ENCODE peak calls at places on chromosomes 16 and 17, in nine cellular contexts. V is type B pancreatic cell; B is ACHN; H is KG1; L is fibroblast of gingiva; S is CD4-positive, alpha-beta T cell; P is NCI-H2081; Q is HEK293T; N is activated CD8-positive, alpha-beta T cell treated with anti-CD3 and anti-CD28 coated beads, Interleukin-2, amount 10 ng/mL, durations not matched to agents 7 days and 5 days. T is an unnamed sample.

GRCh38 chr16:29820271-29820701 is at the start of gene MVP:
- DNase-seq in H (no peak), P (no peak), N (peak), B (peak), V (no peak), L (peak), Q (no peak), S (peak), T (peak)

GRCh38 chr17:58614854-58615409 is 76.9 kb downstream of the TEX14 start:
- DNase-seq in P (no peak), L (no peak), H (no peak), V (no peak), B (no peak), S (no peak), Q (no peak), N (no peak), T (no peak)

GRCh38 chr17:42399948-42400843 is 12.0 kb upstream of the STAT3 start:
- DNase-seq in H (no peak), L (no peak), Q (no peak), P (no peak), V (no peak), S (no peak), N (peak), B (no peak), T (no peak)

GRCh38 chr17:82888583-82889495 is 49.0 kb upstream of the ZNF750 start:
- DNase-seq in P (no peak), B (no peak), H (no peak), N (no peak), L (no peak), V (no peak), S (no peak), Q (no peak), T (no peak)

GRCh38 chr17:68704897-68705296 is 103.7 kb upstream of the FAM20A start:
- DNase-seq in N (no peak), S (no peak), P (no peak), Q (no peak), B (no peak), L (peak), V (no peak), H (no peak), T (no peak)

GRCh38 chr16:23624092-23624491 is 17.0 kb downstream of the PALB2 start:
- DNase-seq in L (no peak), S (no peak), N (no peak), H (no peak), Q (no peak), V (no peak), B (no peak), P (no peak), T (no peak)

GRCh38 chr17:68291836-68292688 is 767 bp downstream of the ARSG start:
- DNase-seq in N (peak), B (peak), H (peak), P (peak), L (peak), S (peak), Q (peak), V (peak), T (peak)

GRCh38 chr17:70278846-70279465 is 109.6 kb downstream of the KCNJ2 start:
- DNase-seq in L (no peak), V (no peak), Q (no peak), N (no peak), P (no peak), H (no peak), B (no peak), S (no peak), T (no peak)

GRCh38 chr17:78683031-78683961 is 98.8 kb downstream of the CYTH1 start:
- DNase-seq in N (no peak), Q (no peak), B (no peak), S (peak), P (no peak), L (no peak), H (no peak), V (no peak), T (no peak)

GRCh38 chr17:36632916-36633846 is 31.8 kb downstream of the MRM1 start:
- DNase-seq in V (no peak), L (no peak), S (no peak), H (no peak), N (no peak), B (no peak), Q (no peak), P (no peak), T (no peak)

GRCh38 chr16:87138868-87139267 is 178.3 kb downstream of the C16orf95 start:
- DNase-seq in P (no peak), S (no peak), V (no peak), L (no peak), Q (no peak), B (no peak), N (no peak), H (no peak), T (no peak)

GRCh38 chr17:77566151-77566550 is 392.4 kb upstream of the TNRC6C start:
- DNase-seq in H (no peak), N (no peak), B (no peak), V (no peak), P (no peak), L (no peak), Q (no peak), S (no peak), T (no peak)

GRCh38 chr17:9837551-9838471 is 12.1 kb downstream of the GLP2R start:
- DNase-seq in N (no peak), L (peak), B (peak), Q (no peak), H (no peak), V (no peak), P (no peak), S (no peak), T (no peak)

GRCh38 chr17:74633261-74633783 is 9.8 kb upstream of the CD300E start:
- DNase-seq in H (no peak), Q (no peak), L (no peak), B (peak), P (no peak), S (no peak), V (no peak), N (no peak), T (no peak)

GRCh38 chr16:54926166-54926838 is 4.4 kb upstream of the IRX5 start:
- DNase-seq in H (no peak), Q (no peak), S (no peak), L (peak), N (no peak), P (no peak), V (no peak), B (peak), T (no peak)

GRCh38 chr16:30179931-30180330 is 3.5 kb upstream of the CORO1A start:
- DNase-seq in N (no peak), S (no peak), Q (no peak), P (no peak), L (no peak), H (no peak), B (no peak), V (no peak), T (no peak)

GRCh38 chr16:3094289-3095027 is 4.6 kb downstream of the ZSCAN10 start:
- DNase-seq in Q (peak), P (no peak), L (no peak), N (peak), H (peak), S (no peak), B (peak), V (no peak), T (peak)

GRCh38 chr17:61409301-61410099 is 9.9 kb downstream of the TBX2 start:
- DNase-seq in H (no peak), Q (peak), B (peak), N (peak), L (peak), P (peak), S (peak), V (peak), T (peak)

GRCh38 chr16:31118223-31119155 is 1.0 kb downstream of the KAT8 start:
- DNase-seq in S (no peak), H (no peak), L (peak), Q (no peak), P (no peak), B (no peak), N (no peak), V (no peak), T (no peak)

GRCh38 chr17:83177611-83178532 is 98.5 kb downstream of the METRNL start:
- DNase-seq in H (no peak), P (no peak), B (no peak), Q (no peak), V (peak), L (no peak), S (peak), N (peak), T (no peak)

GRCh38 chr16:51813609-51814008 is 662.5 kb upstream of the SALL1 start:
- DNase-seq in Q (no peak), S (no peak), N (no peak), B (no peak), H (no peak), P (no peak), V (no peak), L (no peak), T (no peak)

GRCh38 chr16:86520317-86521210 is 10.2 kb downstream of the FOXF1 start:
- DNase-seq in N (no peak), V (no peak), P (no peak), Q (no peak), S (no peak), H (no peak), L (no peak), B (no peak), T (no peak)

GRCh38 chr16:30186782-30187555 is 3.6 kb downstream of the CORO1A start:
- DNase-seq in B (peak), Q (peak), H (peak), V (peak), S (peak), P (no peak), L (peak), N (peak), T (peak)

GRCh38 chr17:66348605-66349165 is 46.3 kb downstream of the PRKCA start:
- DNase-seq in B (peak), P (peak), Q (peak), H (no peak), S (no peak), L (peak), N (no peak), V (no peak), T (peak)

GRCh38 chr17:49269356-49269755 is 38.8 kb upstream of the PHOSPHO1 start:
- DNase-seq in N (no peak), V (no peak), L (no peak), P (no peak), S (no peak), B (no peak), Q (no peak), H (no peak), T (no peak)

GRCh38 chr16:2370725-2371124 is 30.2 kb upstream of the ABCA3 start:
- DNase-seq in B (no peak), Q (no peak), V (no peak), N (no peak), P (no peak), H (no peak), S (no peak), L (no peak), T (no peak)

GRCh38 chr16:58299757-58300349 is 5.0 kb upstream of the PRSS54 start:
- DNase-seq in Q (peak), S (no peak), H (no peak), P (no peak), N (peak), V (no peak), L (no peak), B (peak), T (peak)

GRCh38 chr16:66270333-66270927 is 96.1 kb upstream of the CDH5 start:
- DNase-seq in N (peak), V (peak), P (peak), B (peak), S (peak), L (peak), H (peak), Q (peak), T (peak)

GRCh38 chr16:84138824-84139627 is 6.0 kb downstream of the HSDL1 start:
- DNase-seq in P (no peak), N (peak), B (no peak), S (no peak), L (peak), V (no peak), H (no peak), Q (peak), T (peak)

GRCh38 chr17:60926466-60927183 is 249.0 kb downstream of the BCAS3 start:
- DNase-seq in B (no peak), L (no peak), Q (no peak), N (no peak), P (no peak), V (no peak), H (no peak), S (no peak), T (no peak)

GRCh38 chr17:77147357-77147801 is 6.6 kb downstream of the SEC14L1 start:
- DNase-seq in B (no peak), L (no peak), P (no peak), V (no peak), H (no peak), Q (no peak), N (no peak), S (no peak), T (no peak)

GRCh38 chr17:16933317-16934132 is 38.4 kb downstream of the TNFRSF13B start:
- DNase-seq in L (no peak), P (no peak), N (no peak), Q (no peak), H (no peak), S (peak), B (no peak), V (no peak), T (no peak)

GRCh38 chr16:50696575-50697420 is 3.4 kb downstream of the NOD2 start:
- DNase-seq in V (no peak), B (peak), H (no peak), L (peak), S (no peak), P (no peak), Q (no peak), N (no peak), T (no peak)

GRCh38 chr16:68116256-68116853 is 31.2 kb downstream of the NFATC3 start:
- DNase-seq in V (no peak), P (no peak), Q (peak), L (peak), S (no peak), H (no peak), B (peak), N (no peak), T (peak)

GRCh38 chr17:81713556-81714411 is 1.7 kb downstream of the SLC25A10 start:
- DNase-seq in H (no peak), V (no peak), P (no peak), N (no peak), Q (no peak), L (no peak), S (peak), B (no peak), T (no peak)

T was measured in A673.